ENCODE peak calls at places on chromosomes 13 and 19, in five cellular contexts. O is esophagus muscularis mucosa; Q is mammary epithelial cell; I is CD8-positive, alpha-beta memory T cell; K is colonic mucosa. W is an unnamed sample.

GRCh38 chr19:11338569-11339253 is 746 bp downstream of the RAB3D start:
- DNase-seq in O (no peak), Q (no peak), I (no peak), K (peak; percentile 51), W (no peak)

GRCh38 chr19:41945135-41945766 is 13.9 kb downstream of the RABAC1 start:
- DNase-seq in O (no peak), Q (no peak), I (peak; percentile 88), K (peak; percentile 39), W (no peak)

GRCh38 chr19:6103217-6103644 is 7.1 kb downstream of the RFX2 start:
- DNase-seq in O (peak; percentile 94), Q (peak; percentile 99), I (no peak), K (no peak), W (peak; percentile 90)

GRCh38 chr13:32796754-32797153 is 210.5 kb downstream of the PDS5B start:
- DNase-seq in O (no peak), Q (no peak), I (no peak), K (no peak), W (no peak)

GRCh38 chr13:40401911-40402776 is 264.3 kb downstream of the FOXO1 start:
- DNase-seq in O (peak; percentile 98), Q (peak; percentile 89), I (no peak), K (peak; percentile 97), W (peak; percentile 96)

GRCh38 chr13:42612021-42612765 is 38.2 kb downstream of the TNFSF11 start:
- DNase-seq in O (no peak), Q (no peak), I (no peak), K (no peak), W (no peak)

GRCh38 chr13:21061077-21061945 is at the start of gene LATS2:
- DNase-seq in O (peak; percentile 99), Q (peak; percentile 87), I (peak; percentile 75), K (peak; percentile 95), W (peak; percentile 87)

GRCh38 chr19:44808463-44809371 is at the start of gene BCAM:
- DNase-seq in O (no peak), Q (peak; percentile 40), I (no peak), K (peak; percentile 68), W (peak; percentile 27)

GRCh38 chr19:44684892-44685847 is 13.8 kb upstream of the CEACAM16 start:
- DNase-seq in O (no peak), Q (peak; percentile 51), I (no peak), K (no peak), W (peak; percentile 96)

GRCh38 chr19:56839665-56840451 is 668 bp downstream of the PEG3 start:
- DNase-seq in O (peak; percentile 96), Q (no peak), I (no peak), K (peak; percentile 68), W (no peak)

GRCh38 chr19:42132851-42133528 is 744 bp upstream of the POU2F2 start:
- DNase-seq in O (no peak), Q (peak; percentile 41), I (peak; percentile 80), K (peak; percentile 69), W (no peak)

GRCh38 chr13:113565526-113566226 is 18.9 kb upstream of the TFDP1 start:
- DNase-seq in O (peak; percentile 74), Q (no peak), I (no peak), K (peak; percentile 15), W (no peak)

GRCh38 chr19:6803036-6803404 is 30.5 kb downstream of the VAV1 start:
- DNase-seq in O (no peak), Q (no peak), I (no peak), K (no peak), W (no peak)

GRCh38 chr13:39959497-39959896 is 304.0 kb downstream of the COG6 start:
- DNase-seq in O (no peak), Q (no peak), I (no peak), K (no peak), W (no peak)

GRCh38 chr19:6787393-6787792 is 14.9 kb downstream of the VAV1 start:
- DNase-seq in O (no peak), Q (no peak), I (no peak), K (no peak), W (no peak)

DNA sequence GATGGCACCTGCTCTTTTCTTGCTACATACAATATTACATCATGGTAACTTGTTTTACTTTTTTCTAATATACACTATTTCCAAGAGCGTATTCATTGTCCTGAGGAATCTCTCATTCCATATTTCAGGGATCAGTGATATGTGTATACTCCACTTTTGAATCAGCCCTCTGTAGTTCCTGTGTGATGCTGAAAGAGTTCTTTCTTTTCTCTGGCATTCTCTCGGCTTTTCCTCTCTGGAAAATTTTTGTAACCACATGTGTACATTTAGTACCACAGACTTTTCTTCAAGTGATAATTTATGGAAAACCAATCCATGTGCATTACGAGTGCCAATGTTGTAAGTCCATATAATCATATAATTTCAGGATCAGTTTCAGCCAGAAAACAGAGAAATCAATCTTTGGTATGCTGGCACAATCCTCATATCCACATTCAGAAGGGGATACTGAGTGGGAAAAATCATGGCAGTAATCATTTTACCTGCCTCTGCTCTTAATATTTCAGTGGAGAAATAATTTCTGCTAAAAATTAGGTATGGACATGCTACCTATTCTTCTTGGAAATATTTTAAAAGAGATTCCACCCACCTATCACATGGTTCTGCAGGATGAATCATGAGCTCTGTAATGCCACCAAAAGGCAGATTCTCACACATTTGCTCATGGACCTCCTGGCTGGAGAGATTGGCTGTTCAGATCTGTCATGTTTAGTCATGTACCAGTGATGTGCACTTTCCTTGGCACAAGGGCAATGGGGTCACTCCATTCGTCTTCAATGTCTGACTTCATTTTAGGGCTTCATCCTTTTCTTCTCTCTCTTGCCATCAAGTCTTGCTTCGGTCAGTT is 102.0 kb upstream of the MBNL2 start:
- DNase-seq in O (no peak), Q (peak; percentile 77), I (no peak), K (no peak), W (peak; percentile 58)
- H3K4me1 ChIP-seq in O (peaks cover 54% of the 10 kb centered on the region), Q (peaks cover 54% of the 10 kb centered on the region), I (no peaks in the 10 kb centered on the region), K (no peaks in the 10 kb centered on the region), W (peaks cover 49% of the 10 kb centered on the region)

DNA sequence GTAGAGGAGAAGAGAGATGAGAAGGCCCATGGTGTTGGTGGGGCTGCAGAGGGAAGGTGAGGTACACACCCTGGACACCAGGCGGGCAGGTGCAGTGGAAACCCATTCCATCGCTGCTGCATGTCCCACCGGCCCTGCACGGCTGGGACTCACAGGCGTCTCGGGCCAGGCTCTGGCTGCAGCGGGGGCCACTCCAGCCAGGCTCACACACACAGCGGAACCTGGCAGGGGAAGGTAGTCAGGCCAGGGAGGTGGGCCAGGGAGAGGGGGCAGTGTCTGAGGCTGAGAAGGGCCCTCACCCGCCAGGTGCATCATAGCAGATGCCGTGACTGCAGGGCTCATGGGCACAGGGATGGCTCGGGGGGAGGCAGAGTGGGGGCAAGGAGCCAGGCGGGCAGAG is 15.6 kb downstream of the NOTCH3 start:
- DNase-seq in O (no peak), Q (no peak), I (no peak), K (no peak), W (no peak)
- H3K36me3 ChIP-seq in O (peaks cover 17% of the 10 kb centered on the region), Q (no peaks in the 10 kb centered on the region), I (no peaks in the 10 kb centered on the region), K (no peaks in the 10 kb centered on the region), W (peaks cover 10% of the 10 kb centered on the region)

DNA sequence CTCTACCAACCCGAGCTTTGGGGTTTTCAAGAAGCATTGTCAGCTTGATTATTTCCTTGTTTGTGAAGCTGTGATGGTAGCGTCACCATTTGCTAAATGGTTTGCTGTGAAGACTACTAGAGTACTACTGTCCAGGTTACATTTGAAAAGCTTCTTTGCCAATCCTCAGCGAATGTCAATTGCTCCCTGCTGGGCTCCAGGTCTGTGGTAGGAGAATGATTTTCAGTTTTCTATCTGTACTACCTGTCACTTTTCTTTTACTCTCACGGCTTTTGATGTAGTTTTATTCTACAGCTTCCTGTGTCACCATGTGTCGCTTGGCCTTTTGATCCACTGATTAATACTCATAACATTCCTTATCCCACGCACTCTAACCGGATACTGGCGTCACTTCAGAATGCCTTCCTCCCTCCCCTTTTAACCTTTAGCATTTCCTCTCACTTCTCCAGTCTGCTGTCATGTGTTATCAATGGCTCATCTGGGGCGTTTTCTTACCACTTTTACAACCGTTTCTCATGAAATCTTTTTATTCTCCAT is 7.5 kb upstream of the GPR183 start:
- DNase-seq in O (no peak), Q (no peak), I (peak; percentile 40), K (no peak), W (peak; percentile 75)
- H3K27ac ChIP-seq in O (no peak overlapping the region), Q (no peak overlapping the region), I (peak overlapping the region; percentile 57), K (peak overlapping the region; percentile 38), W (peak overlapping the region; percentile 35)

GRCh38 chr13:99974296-99974938 is 2.9 kb upstream of the ZIC5 start:
- DNase-seq in O (no peak), Q (no peak), I (no peak), K (no peak), W (no peak)
- H3K4me1 ChIP-seq in O (peaks cover 43% of the 10 kb centered on the region), Q (peaks cover 9% of the 10 kb centered on the region), I (peaks cover 19% of the 10 kb centered on the region), K (no peaks in the 10 kb centered on the region), W (no peaks in the 10 kb centered on the region)

GRCh38 chr19:12660980-12661379 is 5.6 kb downstream of the MAN2B1 start:
- DNase-seq in O (no peak), Q (no peak), I (no peak), K (no peak), W (no peak)
- H3K36me3 ChIP-seq in O (peaks cover 89% of the 10 kb centered on the region), Q (peaks cover 5% of the 10 kb centered on the region), I (peaks cover 22% of the 10 kb centered on the region), K (no peaks in the 10 kb centered on the region), W (peaks cover 6% of the 10 kb centered on the region)

GRCh38 chr19:47650695-47651094 is 41.8 kb downstream of the BICRA start:
- DNase-seq in O (no peak), Q (no peak), I (no peak), K (no peak), W (no peak)
- H3K27ac ChIP-seq in O (no peak overlapping the region), Q (no peak overlapping the region), I (no peak overlapping the region), K (no peak overlapping the region), W (no peak overlapping the region)

GRCh38 chr13:74114641-74115040 is 19.6 kb downstream of the KLF12 start:
- DNase-seq in O (no peak), Q (no peak), I (no peak), K (no peak), W (no peak)

GRCh38 chr13:74115138-74115537 is 19.1 kb downstream of the KLF12 start:
- DNase-seq in O (no peak), Q (peak; percentile 65), I (no peak), K (no peak), W (peak; percentile 90)

GRCh38 chr13:74111901-74112824 is 22.0 kb downstream of the KLF12 start:
- DNase-seq in O (no peak), Q (no peak), I (no peak), K (no peak), W (no peak)

GRCh38 chr13:74111399-74111798 is 22.8 kb downstream of the KLF12 start:
- DNase-seq in O (no peak), Q (no peak), I (no peak), K (no peak), W (no peak)

DNA sequence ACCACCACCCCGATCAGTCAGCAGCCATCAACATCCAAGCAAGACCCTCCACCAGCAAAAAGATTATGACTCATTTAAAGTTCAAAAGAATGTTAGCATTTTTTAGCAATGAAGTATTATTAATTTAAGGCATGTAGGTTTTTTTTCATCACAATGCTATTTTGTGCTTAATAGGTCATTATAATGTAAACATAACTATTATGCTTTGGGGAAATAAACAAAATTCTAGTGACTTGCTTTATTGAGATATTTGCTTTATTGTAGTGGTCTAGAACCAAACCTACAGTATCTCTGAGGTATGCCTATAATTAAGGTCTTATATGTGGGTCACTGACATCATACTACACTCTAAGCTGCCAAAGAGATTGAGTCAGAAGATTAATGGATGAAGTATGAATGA is 20.0 kb downstream of the KLF12 start:
- DNase-seq in O (no peak), Q (peak; percentile 9), I (no peak), K (no peak), W (peak; percentile 79)
- H3K4me1 ChIP-seq in O (peaks cover 18% of the 10 kb centered on the region), Q (peaks cover 14% of the 10 kb centered on the region), I (peaks cover 60% of the 10 kb centered on the region), K (no peaks in the 10 kb centered on the region), W (peaks cover 20% of the 10 kb centered on the region)

W was measured in astrocyte.